ENCODE peak calls at places on chromosomes 3 and 15, in nine cellular contexts. U is gastrocnemius medialis, P is A549, R is breast epithelium, J is HepG2, D is suprapubic skin, Q is lower leg skin, I is testis, E is ovary. L is an unnamed sample.

GRCh38 chr3:148582126-148582525 is 115.6 kb upstream of the AGTR1 start:
- DNase-seq in J (no peak), P (no peak), U (no peak), R (no peak), I (no peak), D (no peak), Q (peak), E (no peak), L (no peak)

GRCh38 chr15:70596354-70597055 is 166.9 kb downstream of the UACA start:
- DNase-seq in I (no peak), J (peak), Q (no peak), D (no peak), E (no peak), R (no peak), U (no peak), P (peak), L (peak)

GRCh38 chr3:176275113-176275512 is 922.2 kb downstream of the TBL1XR1 start:
- DNase-seq in J (no peak), D (no peak), Q (no peak), E (no peak), P (no peak), R (no peak), I (no peak), U (no peak), L (no peak)

GRCh38 chr3:79233431-79234060 is 534.3 kb downstream of the ROBO1 start:
- DNase-seq in Q (no peak), D (no peak), I (no peak), E (no peak), P (no peak), J (no peak), R (no peak), U (no peak), L (no peak)

GRCh38 chr3:177150970-177151627 is 46.2 kb downstream of the TBL1XR1 start:
- DNase-seq in E (no peak), J (peak), P (no peak), Q (no peak), U (no peak), I (no peak), R (no peak), D (no peak), L (peak)

GRCh38 chr3:11624704-11625375 is 18.9 kb downstream of the VGLL4 start:
- DNase-seq in E (no peak), U (no peak), R (no peak), P (no peak), J (no peak), D (no peak), Q (no peak), I (no peak), L (no peak)

GRCh38 chr3:14814473-14814872 is 4.3 kb upstream of the FGD5 start:
- DNase-seq in Q (no peak), R (no peak), J (no peak), P (no peak), U (no peak), I (no peak), E (no peak), D (no peak), L (no peak)

GRCh38 chr3:159669024-159669476 is 319.6 kb upstream of the IL12A start:
- DNase-seq in J (no peak), Q (no peak), I (no peak), E (no peak), P (peak), D (no peak), U (no peak), R (no peak), L (no peak)

GRCh38 chr3:78476076-78476475 is 1291.7 kb downstream of the ROBO1 start:
- DNase-seq in R (no peak), P (no peak), U (no peak), D (no peak), Q (no peak), J (no peak), E (no peak), I (no peak), L (no peak)

GRCh38 chr3:69906351-69906966 is 93.1 kb upstream of the SAMMSON start:
- DNase-seq in P (no peak), E (no peak), I (no peak), R (no peak), D (no peak), J (no peak), Q (no peak), U (no peak), L (no peak)

GRCh38 chr3:119380697-119381096 is 82.7 kb downstream of the TMEM39A start:
- DNase-seq in Q (no peak), E (no peak), U (no peak), P (no peak), I (peak), R (no peak), D (no peak), J (no peak), L (no peak)

GRCh38 chr3:10646531-10647335 is 141.3 kb upstream of the ATP2B2 start:
- DNase-seq in J (no peak), E (no peak), Q (no peak), D (no peak), R (no peak), P (no peak), I (no peak), U (no peak), L (no peak)

GRCh38 chr3:165983284-165983683 is 146.1 kb upstream of the BCHE start:
- DNase-seq in J (no peak), P (no peak), D (no peak), U (no peak), E (no peak), Q (no peak), I (no peak), R (no peak), L (no peak)

DNA sequence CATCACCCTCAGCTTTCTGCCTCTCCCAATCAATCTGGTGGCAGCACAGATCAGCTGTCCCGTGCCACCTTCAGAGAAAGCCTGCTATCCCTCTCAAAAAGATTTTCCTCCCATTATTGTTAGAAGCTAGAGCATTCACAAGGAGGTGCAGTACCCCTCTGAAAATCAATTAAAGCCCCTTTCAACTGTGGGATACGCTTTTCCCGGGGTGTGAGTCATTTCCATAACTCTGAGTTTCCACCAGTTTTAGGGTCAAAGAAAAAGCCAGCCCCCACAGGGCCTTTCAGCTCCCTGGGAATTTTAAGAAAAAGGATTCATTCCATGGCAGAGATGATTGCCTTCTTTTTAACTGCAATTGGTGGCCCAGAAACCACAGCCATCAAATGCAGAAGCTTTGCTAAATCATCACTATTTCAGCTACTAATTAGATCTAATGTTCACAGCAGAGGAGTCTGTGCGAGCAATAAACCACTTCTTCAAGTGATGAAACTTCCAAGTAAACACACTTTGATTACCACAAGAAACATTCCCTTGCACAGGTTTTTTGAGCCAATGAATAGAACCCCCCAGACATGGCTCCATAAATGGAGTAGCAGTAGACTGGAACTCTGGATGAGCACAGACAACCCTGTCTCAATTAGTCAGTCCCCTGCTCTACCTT is 270.0 kb upstream of the TPRG1 start:
- DNase-seq in D (no peak), P (no peak), J (no peak), U (no peak), I (no peak), Q (no peak), E (no peak), R (no peak), L (no peak)
- TF ChIP-seq POLR2A in D (no peak), P (no peak), J (no peak), U (no peak), I (no peak), Q (no peak), E (no peak), R (no peak), L (no peak)

GRCh38 chr3:135965506-135966348 is at the start of gene PPP2R3A:
- DNase-seq in I (peak), P (peak), U (peak), J (peak), D (peak), E (peak), Q (peak), R (peak), L (peak)
- TF ChIP-seq POLR2A in I (peak), P (no peak), U (peak), J (no peak), D (no peak), E (no peak), Q (no peak), R (peak), L (peak)

GRCh38 chr15:74396146-74396438 is 28.6 kb upstream of the CYP11A1 start:
- DNase-seq in R (no peak), E (no peak), J (no peak), I (no peak), U (no peak), Q (no peak), P (no peak), D (no peak), L (no peak)

GRCh38 chr15:74397239-74398068 is 30.0 kb upstream of the CYP11A1 start:
- DNase-seq in E (no peak), U (no peak), D (no peak), R (no peak), P (no peak), J (no peak), Q (no peak), I (no peak), L (no peak)

GRCh38 chr15:74395319-74396145 is 28.1 kb upstream of the CYP11A1 start:
- DNase-seq in I (no peak), R (no peak), D (no peak), U (no peak), P (no peak), E (no peak), Q (no peak), J (no peak), L (no peak)

GRCh38 chr15:74398183-74398582 is 30.7 kb upstream of the CYP11A1 start:
- DNase-seq in R (no peak), U (no peak), D (no peak), I (no peak), E (no peak), P (no peak), J (no peak), Q (no peak), L (no peak)

GRCh38 chr15:74396445-74397238 is 29.2 kb upstream of the CYP11A1 start:
- DNase-seq in U (no peak), Q (no peak), I (no peak), E (no peak), J (peak), R (no peak), D (no peak), P (peak), L (peak)
- TF ChIP-seq POLR2A in U (no peak), Q (no peak), I (no peak), E (no peak), J (no peak), R (no peak), D (no peak), P (no peak), L (no peak)

GRCh38 chr15:74958320-74958907 is 1.8 kb upstream of the RPP25 start:
- DNase-seq in E (no peak), J (peak), D (peak), P (peak), Q (peak), R (peak), U (peak), I (peak), L (no peak)
- TF ChIP-seq POLR2A in E (no peak), J (no peak), D (no peak), P (peak), Q (no peak), R (no peak), U (no peak), I (no peak), L (no peak)

GRCh38 chr3:164677317-164677716 is 401.0 kb downstream of the SI start:
- DNase-seq in I (no peak), D (no peak), P (no peak), U (no peak), Q (no peak), R (no peak), J (no peak), E (no peak), L (no peak)
- TF ChIP-seq POLR2A in I (no peak), D (no peak), P (no peak), U (no peak), Q (no peak), R (no peak), J (no peak), E (no peak), L (no peak)

GRCh38 chr3:12967751-12968209 is 105.4 kb downstream of the IQSEC1 start:
- DNase-seq in U (peak), J (peak), Q (peak), E (peak), D (peak), P (peak), I (peak), R (peak), L (peak)
- TF ChIP-seq POLR2A in U (no peak), J (peak), Q (no peak), E (no peak), D (no peak), P (peak), I (no peak), R (no peak), L (peak)

GRCh38 chr3:116667324-116667723 is 42.3 kb upstream of the TUSC7 start:
- DNase-seq in P (no peak), J (no peak), D (no peak), Q (no peak), U (no peak), E (no peak), I (no peak), R (no peak), L (no peak)
- TF ChIP-seq POLR2A in P (no peak), J (no peak), D (no peak), Q (no peak), U (no peak), E (no peak), I (no peak), R (no peak), L (no peak)

L was measured in H54.